ENCODE peak calls at places on chromosomes 1 and 21, in five cellular contexts. One of them, this sample, is unnamed.

GRCh38 chr1:66271216-66271903 is 262.6 kb upstream of the SGIP1 start:
- DNase-seq in astrocyte of the cerebellum: peak; percentile 98
- DNase-seq in adipocyte: peak; percentile 98
- DNase-seq in nephron progenitor cell: peak; percentile 28
- DNase-seq in GM12865: peak; percentile 68
- DNase-seq in this sample: peak; percentile 34

GRCh38 chr1:37817481-37817880 is 9.5 kb upstream of the YRDC start:
- DNase-seq in astrocyte of the cerebellum: no peak
- DNase-seq in GM12865: no peak
- DNase-seq in adipocyte: no peak
- DNase-seq in nephron progenitor cell: no peak
- DNase-seq in this sample: no peak

GRCh38 chr1:27049607-27050006 is 37.0 kb upstream of the TENT5B start:
- DNase-seq in GM12865: peak; percentile 52
- DNase-seq in adipocyte: no peak
- DNase-seq in nephron progenitor cell: no peak
- DNase-seq in astrocyte of the cerebellum: no peak
- DNase-seq in this sample: no peak

GRCh38 chr1:42420911-42421585 is 34.8 kb downstream of the ZMYND12 start:
- DNase-seq in adipocyte: peak; percentile 20
- DNase-seq in nephron progenitor cell: peak; percentile 30
- DNase-seq in GM12865: no peak
- DNase-seq in astrocyte of the cerebellum: peak; percentile 93
- DNase-seq in this sample: peak; percentile 84

GRCh38 chr1:9700340-9700739 is 48.8 kb downstream of the PIK3CD start:
- DNase-seq in adipocyte: peak; percentile 66
- DNase-seq in nephron progenitor cell: no peak
- DNase-seq in GM12865: no peak
- DNase-seq in astrocyte of the cerebellum: peak; percentile 40
- DNase-seq in this sample: no peak

GRCh38 chr1:15546641-15547040 is 20.0 kb downstream of the DNAJC16 start:
- DNase-seq in astrocyte of the cerebellum: no peak
- DNase-seq in nephron progenitor cell: no peak
- DNase-seq in GM12865: no peak
- DNase-seq in adipocyte: no peak
- DNase-seq in this sample: no peak

GRCh38 chr1:111203681-111204210 is 3.3 kb upstream of the DENND2D start:
- DNase-seq in adipocyte: peak; percentile 45
- DNase-seq in nephron progenitor cell: peak; percentile 9
- DNase-seq in astrocyte of the cerebellum: no peak
- DNase-seq in GM12865: peak; percentile 98
- DNase-seq in this sample: peak; percentile 46

GRCh38 chr1:2606806-2607680 is 20.5 kb downstream of the PRXL2B start:
- DNase-seq in adipocyte: no peak
- DNase-seq in astrocyte of the cerebellum: no peak
- DNase-seq in nephron progenitor cell: peak; percentile 3
- DNase-seq in GM12865: no peak
- DNase-seq in this sample: no peak

GRCh38 chr1:20281801-20282200 is 8.9 kb upstream of the VWA5B1 start:
- DNase-seq in nephron progenitor cell: no peak
- DNase-seq in GM12865: no peak
- DNase-seq in astrocyte of the cerebellum: no peak
- DNase-seq in adipocyte: no peak
- DNase-seq in this sample: no peak

GRCh38 chr1:12454406-12455391 is 163.3 kb downstream of the DHRS3 start:
- DNase-seq in adipocyte: peak; percentile 79
- DNase-seq in astrocyte of the cerebellum: peak; percentile 66
- DNase-seq in GM12865: no peak
- DNase-seq in nephron progenitor cell: no peak
- DNase-seq in this sample: no peak

GRCh38 chr1:208858738-208859137 is 614.6 kb upstream of the PLXNA2 start:
- DNase-seq in nephron progenitor cell: no peak
- DNase-seq in adipocyte: no peak
- DNase-seq in GM12865: no peak
- DNase-seq in astrocyte of the cerebellum: no peak
- DNase-seq in this sample: no peak

GRCh38 chr1:232127190-232127589 is 500.6 kb downstream of the DISC1 start:
- DNase-seq in astrocyte of the cerebellum: no peak
- DNase-seq in nephron progenitor cell: no peak
- DNase-seq in GM12865: no peak
- DNase-seq in adipocyte: peak; percentile 51
- DNase-seq in this sample: no peak

GRCh38 chr1:109531205-109531779 is 8.4 kb upstream of the GPR61 start:
- DNase-seq in adipocyte: no peak
- DNase-seq in nephron progenitor cell: no peak
- DNase-seq in GM12865: no peak
- DNase-seq in astrocyte of the cerebellum: no peak
- DNase-seq in this sample: no peak

GRCh38 chr21:41774467-41775151 is 7.8 kb upstream of the RIPK4 start:
- DNase-seq in nephron progenitor cell: no peak
- DNase-seq in GM12865: no peak
- DNase-seq in astrocyte of the cerebellum: no peak
- DNase-seq in adipocyte: no peak
- DNase-seq in this sample: no peak

GRCh38 chr1:165392634-165393571 is 36.4 kb upstream of the LMX1A start:
- DNase-seq in nephron progenitor cell: peak; percentile 84
- DNase-seq in GM12865: peak; percentile 93
- DNase-seq in astrocyte of the cerebellum: peak; percentile 93
- DNase-seq in adipocyte: peak; percentile 89
- DNase-seq in this sample: peak; percentile 93

GRCh38 chr21:41783476-41784150 is 16.8 kb upstream of the RIPK4 start:
- DNase-seq in nephron progenitor cell: peak; percentile 22
- DNase-seq in adipocyte: peak; percentile 35
- DNase-seq in GM12865: no peak
- DNase-seq in astrocyte of the cerebellum: peak; percentile 79
- DNase-seq in this sample: no peak

This sample was measured in D341Med.